ENCODE peak calls at places on chromosome 9, in six cellular contexts. B is fibroblast of the conjunctiva, K is GM18507, G is MM.1S, P is colonic mucosa, Z is nephron progenitor cell. N is an unnamed sample.

GRCh38 chr9:35075358-35075757 is 2.9 kb upstream of the VCP start:
- DNase-seq in B (no peak), K (no peak), G (no peak), P (no peak), Z (no peak), N (no peak)

GRCh38 chr9:136982232-136983051 is at the start of gene LCNL1:
- DNase-seq in B (no peak), K (no peak), G (no peak), P (no peak), Z (no peak), N (no peak)

GRCh38 chr9:20579544-20580309 is 42.6 kb downstream of the MLLT3 start:
- DNase-seq in B (no peak), K (no peak), G (no peak), P (no peak), Z (no peak), N (no peak)

GRCh38 chr9:133587051-133587450 is 22.1 kb downstream of the FAM163B start:
- DNase-seq in B (no peak), K (no peak), G (no peak), P (no peak), Z (no peak), N (no peak)

GRCh38 chr9:4614627-4615026 is 47.5 kb upstream of the PLPP6 start:
- DNase-seq in B (no peak), K (no peak), G (no peak), P (no peak), Z (no peak), N (no peak)

GRCh38 chr9:134029248-134030226 is 4.3 kb downstream of the BRD3OS start:
- DNase-seq in B (no peak), K (no peak), G (no peak), P (no peak), Z (no peak), N (no peak)

GRCh38 chr9:87148391-87149237 is 201.3 kb upstream of the GAS1 start:
- DNase-seq in B (peak; percentile 49), K (no peak), G (no peak), P (peak; percentile 45), Z (peak; percentile 65), N (no peak)

GRCh38 chr9:35114113-35114847 is 1.4 kb downstream of the ATOSB start:
- DNase-seq in B (peak; percentile 98), K (no peak), G (peak; percentile 83), P (peak; percentile 95), Z (peak; percentile 82), N (peak; percentile 78)

GRCh38 chr9:650362-650761 is 191.1 kb upstream of the DMRT1 start:
- DNase-seq in B (no peak), K (no peak), G (no peak), P (no peak), Z (no peak), N (no peak)

GRCh38 chr9:37390759-37391158 is 31.7 kb upstream of the GRHPR start:
- DNase-seq in B (no peak), K (peak; percentile 67), G (peak; percentile 95), P (peak; percentile 63), Z (peak; percentile 30), N (no peak)

GRCh38 chr9:69758001-69758730 is 1.6 kb downstream of the PTAR1 start:
- DNase-seq in B (no peak), K (no peak), G (no peak), P (no peak), Z (no peak), N (no peak)

GRCh38 chr9:37262410-37262809 is 142.0 kb downstream of the ZCCHC7 start:
- DNase-seq in B (peak; percentile 6), K (no peak), G (no peak), P (no peak), Z (no peak), N (no peak)

GRCh38 chr9:4397917-4398316 is 92.4 kb upstream of the SLC1A1 start:
- DNase-seq in B (no peak), K (no peak), G (no peak), P (no peak), Z (no peak), N (no peak)

GRCh38 chr9:118651511-118651910 is 717.7 kb downstream of the BRINP1 start:
- DNase-seq in B (no peak), K (no peak), G (no peak), P (no peak), Z (no peak), N (no peak)

GRCh38 chr9:3578786-3579185 is 53.0 kb upstream of the RFX3 start:
- DNase-seq in B (peak; percentile 6), K (no peak), G (no peak), P (no peak), Z (no peak), N (peak; percentile 17)

GRCh38 chr9:21461377-21461776 is 20.7 kb downstream of the IFNE start:
- DNase-seq in B (no peak), K (no peak), G (no peak), P (no peak), Z (no peak), N (no peak)

GRCh38 chr9:70256123-70256551 is 2.6 kb upstream of the SMC5 start:
- DNase-seq in B (peak; percentile 55), K (no peak), G (no peak), P (peak; percentile 20), Z (no peak), N (no peak)

GRCh38 chr9:27165670-27166069 is 56.6 kb downstream of the TEK start:
- DNase-seq in B (no peak), K (no peak), G (no peak), P (no peak), Z (no peak), N (no peak)

GRCh38 chr9:76592105-76593010 is 133.4 kb downstream of the GCNT1 start:
- DNase-seq in B (peak; percentile 14), K (no peak), G (no peak), P (no peak), Z (no peak), N (no peak)

GRCh38 chr9:136367296-136368145 is 4.0 kb upstream of the DNLZ start:
- DNase-seq in B (no peak), K (no peak), G (no peak), P (no peak), Z (no peak), N (no peak)

GRCh38 chr9:114811969-114812636 is 6.3 kb upstream of the TNFSF15 start:
- DNase-seq in B (no peak), K (no peak), G (no peak), P (no peak), Z (no peak), N (no peak)

GRCh38 chr9:121559183-121559582 is 59.5 kb upstream of the GGTA1 start:
- DNase-seq in B (no peak), K (no peak), G (no peak), P (no peak), Z (no peak), N (no peak)

GRCh38 chr9:107345327-107345726 is 62.2 kb downstream of the RAD23B start:
- DNase-seq in B (no peak), K (no peak), G (no peak), P (no peak), Z (no peak), N (no peak)

GRCh38 chr9:115291841-115292240 is 173.9 kb upstream of the TNC start:
- DNase-seq in B (no peak), K (no peak), G (no peak), P (peak; percentile 89), Z (no peak), N (no peak)

GRCh38 chr9:89178162-89179120 is at the start of gene SHC3:
- DNase-seq in B (no peak), K (no peak), G (no peak), P (no peak), Z (peak; percentile 51), N (no peak)

GRCh38 chr9:15485836-15486678 is 24.7 kb downstream of the PSIP1 start:
- DNase-seq in B (no peak), K (no peak), G (no peak), P (no peak), Z (no peak), N (no peak)

GRCh38 chr9:129962889-129963703 is 79.9 kb downstream of the FNBP1 start:
- DNase-seq in B (no peak), K (no peak), G (peak; percentile 87), P (peak; percentile 73), Z (no peak), N (peak; percentile 76)

GRCh38 chr9:10479172-10479571 is 133.6 kb downstream of the PTPRD start:
- DNase-seq in B (no peak), K (no peak), G (no peak), P (no peak), Z (no peak), N (no peak)

GRCh38 chr9:130299785-130300615 is 34.4 kb downstream of the HMCN2 start:
- DNase-seq in B (no peak), K (no peak), G (no peak), P (no peak), Z (no peak), N (no peak)

GRCh38 chr9:82560457-82560904 is 502.5 kb downstream of the RASEF start:
- DNase-seq in B (no peak), K (no peak), G (no peak), P (peak; percentile 32), Z (no peak), N (no peak)

N was measured in T-helper 2 cell treated with Interferon-gamma antibody and Interleukin-4, amounts not matched to agents 5 μg/mL and 100 μg/mL, for 36 hours.